ENCODE peak calls at places on chromosomes 12 and 14, in ten cellular contexts. F is psoas muscle; D is GM12864; T is ovary; X is activated CD8-positive, alpha-beta T cell treated with anti-CD3 and anti-CD28 coated beads for 36 hours; Z is hepatocyte; N is AG10803; V is cardiac muscle cell; W is WERI-Rb-1; L is cardiac fibroblast. G is an unnamed sample.

GRCh38 chr14:101962503-101962874 is 1.9 kb upstream of the DYNC1H1 start:
- DNase-seq in V (no peak), T (peak; percentile 56), Z (peak; percentile 82), F (peak; percentile 77), W (peak; percentile 30), N (peak; percentile 88), L (peak; percentile 86), X (no peak), D (no peak), G (no peak)

GRCh38 chr12:118404876-118405521 is 28.6 kb downstream of the SUDS3 start:
- DNase-seq in X (peak; percentile 84), N (peak; percentile 61), V (peak; percentile 76), L (peak; percentile 71), W (peak; percentile 61), T (peak; percentile 61), Z (peak; percentile 82), F (no peak), D (no peak), G (peak; percentile 62)

GRCh38 chr12:77830952-77831351 is 258 bp downstream of the NAV3 start:
- DNase-seq in L (no peak), V (no peak), W (no peak), F (no peak), T (no peak), D (no peak), X (no peak), N (no peak), Z (no peak), G (no peak)

GRCh38 chr12:17192721-17193120 is 586.8 kb upstream of the LMO3 start:
- DNase-seq in V (no peak), W (no peak), Z (no peak), X (no peak), N (no peak), D (no peak), F (no peak), L (no peak), T (no peak), G (no peak)

GRCh38 chr12:52081263-52081733 is 1.8 kb downstream of the SMIM41 start:
- DNase-seq in L (no peak), D (no peak), F (peak; percentile 69), W (peak; percentile 30), T (peak; percentile 65), V (no peak), N (no peak), X (peak; percentile 33), Z (no peak), G (no peak)

GRCh38 chr12:13835657-13836056 is 145.7 kb downstream of the GRIN2B start:
- DNase-seq in L (no peak), F (no peak), X (no peak), W (no peak), N (no peak), T (no peak), V (no peak), Z (no peak), D (no peak), G (no peak)

GRCh38 chr14:102949801-102950451 is 27.5 kb downstream of the AMN start:
- DNase-seq in V (no peak), X (no peak), T (no peak), L (no peak), Z (no peak), N (peak; percentile 40), F (peak; percentile 81), D (no peak), W (no peak), G (no peak)

GRCh38 chr12:98873823-98874222 is 228.7 kb downstream of the APAF1 start:
- DNase-seq in L (no peak), X (no peak), W (no peak), F (no peak), N (no peak), V (no peak), D (no peak), Z (no peak), T (no peak), G (no peak)

DNA sequence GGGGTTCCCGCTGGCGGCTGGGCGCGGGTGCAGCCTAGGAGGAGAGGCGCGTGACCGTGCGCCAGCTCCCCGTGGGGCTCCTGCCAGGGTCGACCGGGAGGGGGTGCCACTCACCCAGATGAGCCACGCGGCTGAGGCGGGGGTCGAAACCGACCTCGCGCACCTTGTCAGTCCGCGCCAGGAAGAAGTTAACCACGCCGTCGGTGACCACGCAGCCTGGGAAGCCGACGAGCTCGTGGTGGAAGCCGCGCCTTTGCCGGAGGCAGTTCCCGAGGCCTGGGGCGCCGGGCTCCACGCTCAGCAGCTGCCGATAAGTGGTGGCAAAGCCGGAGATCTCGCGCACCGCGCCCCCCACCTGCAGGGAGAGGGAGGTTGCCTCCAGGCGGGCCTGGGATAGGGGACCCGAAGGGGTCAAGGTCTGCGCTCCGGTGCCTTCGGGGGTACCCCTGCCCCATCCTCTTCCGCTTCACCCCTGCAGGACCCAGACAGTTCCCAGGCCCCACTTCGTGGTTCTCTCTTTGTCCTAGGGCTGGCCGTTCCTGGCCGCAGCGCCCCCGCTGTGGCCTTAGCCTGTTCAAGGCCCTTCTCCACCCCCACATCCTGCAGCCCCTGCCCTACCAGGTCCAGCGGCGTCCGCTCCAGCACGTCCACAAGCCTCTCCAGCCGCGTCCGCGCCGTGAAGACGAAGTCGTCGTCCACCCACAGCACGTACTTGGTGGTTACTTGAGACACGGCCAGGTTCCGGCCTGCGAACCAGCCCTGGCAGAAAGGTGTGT is 5.3 kb downstream of the B4GALNT1 start:
- DNase-seq in T (no peak), N (no peak), V (no peak), D (no peak), L (no peak), F (peak; percentile 58), X (peak; percentile 59), Z (no peak), W (no peak), G (peak; percentile 38)
- TF ChIP-seq CTCF in T (no peak), N (no peak), V (peak; percentile 12), D (peak; percentile 27), L (no peak), F (no peak), X (peak; percentile 51), Z (peak; percentile 18), W (no peak), G (no peak)

GRCh38 chr12:68539615-68539952 is 71.1 kb upstream of the RAP1B start:
- DNase-seq in X (no peak), V (no peak), L (no peak), Z (no peak), D (no peak), T (no peak), W (no peak), F (no peak), N (no peak), G (no peak)
- TF ChIP-seq CTCF in X (no peak), V (no peak), L (no peak), Z (no peak), D (no peak), T (no peak), W (no peak), F (no peak), N (no peak), G (no peak)

GRCh38 chr12:108517288-108518100 is 2.4 kb downstream of the FICD start:
- DNase-seq in N (no peak), D (no peak), X (no peak), L (no peak), Z (no peak), V (no peak), T (no peak), F (no peak), W (no peak), G (no peak)

GRCh38 chr12:108518101-108518715 is 3.1 kb downstream of the FICD start:
- DNase-seq in T (no peak), F (no peak), L (no peak), V (no peak), Z (no peak), N (no peak), D (no peak), X (no peak), W (no peak), G (no peak)

GRCh38 chr12:108516511-108517275 is 1.6 kb downstream of the FICD start:
- DNase-seq in D (no peak), T (no peak), N (peak; percentile 16), W (peak; percentile 33), V (no peak), L (no peak), F (no peak), Z (no peak), X (no peak), G (no peak)

GRCh38 chr12:108518716-108519496 is 3.8 kb downstream of the FICD start:
- DNase-seq in F (no peak), Z (no peak), D (no peak), T (no peak), V (no peak), W (no peak), X (no peak), N (no peak), L (no peak), G (no peak)

GRCh38 chr12:108519558-108519957 is 4.5 kb downstream of the FICD start:
- DNase-seq in Z (no peak), D (no peak), L (no peak), V (no peak), T (no peak), X (no peak), F (no peak), W (no peak), N (no peak), G (no peak)
- TF ChIP-seq CTCF in Z (peak; percentile 18), D (peak; percentile 28), L (no peak), V (no peak), T (no peak), X (no peak), F (no peak), W (no peak), N (no peak), G (no peak)

GRCh38 chr14:85536835-85537195 is 6.9 kb downstream of the FLRT2 start:
- DNase-seq in N (peak; percentile 43), L (peak; percentile 55), T (no peak), W (no peak), F (no peak), Z (peak; percentile 28), V (no peak), X (no peak), D (no peak), G (no peak)

GRCh38 chr14:85535316-85535715 is 5.4 kb downstream of the FLRT2 start:
- DNase-seq in D (no peak), Z (no peak), W (no peak), L (no peak), V (no peak), X (no peak), N (no peak), F (no peak), T (no peak), G (no peak)

GRCh38 chr14:85537526-85537925 is 7.6 kb downstream of the FLRT2 start:
- DNase-seq in D (no peak), Z (no peak), T (no peak), N (no peak), W (no peak), L (no peak), X (no peak), F (no peak), V (no peak), G (no peak)

GRCh38 chr14:85534914-85535313 is 5.0 kb downstream of the FLRT2 start:
- DNase-seq in L (no peak), N (no peak), Z (peak; percentile 13), D (no peak), V (no peak), W (no peak), X (no peak), F (no peak), T (no peak), G (no peak)

GRCh38 chr14:85535916-85536834 is 6.2 kb downstream of the FLRT2 start:
- DNase-seq in N (peak; percentile 66), Z (peak; percentile 64), L (peak; percentile 69), F (no peak), W (no peak), T (no peak), V (no peak), X (no peak), D (no peak), G (no peak)
- TF ChIP-seq CTCF in N (peak; percentile 68), Z (peak; percentile 65), L (peak; percentile 22), F (peak; percentile 39), W (no peak), T (peak; percentile 60), V (peak; percentile 51), X (no peak), D (no peak), G (peak; percentile 14)

G was measured in endothelial cell.